ENCODE peak calls at places on chromosomes 3 and 15, in seven cellular contexts. One of them, this sample, is unnamed.

GRCh38 chr3:99659032-99659431 is 20.6 kb downstream of the COL8A1 start:
- DNase-seq in H1: no peak
- DNase-seq in neuronal stem cell: no peak
- DNase-seq in mesendoderm: no peak
- DNase-seq in mesenchymal stem cell: peak
- DNase-seq in trophoblast cell: peak
- DNase-seq in IMR-90: peak
- DNase-seq in this sample: no peak

GRCh38 chr3:175898194-175898593 is 1039.1 kb downstream of the NAALADL2 start:
- DNase-seq in trophoblast cell: peak
- DNase-seq in H1: no peak
- DNase-seq in mesenchymal stem cell: no peak
- DNase-seq in mesendoderm: no peak
- DNase-seq in neuronal stem cell: no peak
- DNase-seq in IMR-90: no peak
- DNase-seq in this sample: no peak

GRCh38 chr3:71311320-71312046 is 272.0 kb downstream of the FOXP1 start:
- DNase-seq in IMR-90: no peak
- DNase-seq in mesenchymal stem cell: no peak
- DNase-seq in trophoblast cell: no peak
- DNase-seq in neuronal stem cell: no peak
- DNase-seq in mesendoderm: no peak
- DNase-seq in H1: no peak
- DNase-seq in this sample: no peak

GRCh38 chr15:23035964-23036566 is 3.3 kb downstream of the TUBGCP5 start:
- DNase-seq in trophoblast cell: peak
- DNase-seq in neuronal stem cell: peak
- DNase-seq in mesendoderm: peak
- DNase-seq in mesenchymal stem cell: peak
- DNase-seq in H1: peak
- DNase-seq in IMR-90: peak
- DNase-seq in this sample: peak

GRCh38 chr3:17969985-17970568 is 227.6 kb upstream of the TBC1D5 start:
- DNase-seq in H1: no peak
- DNase-seq in mesenchymal stem cell: no peak
- DNase-seq in trophoblast cell: no peak
- DNase-seq in IMR-90: no peak
- DNase-seq in mesendoderm: no peak
- DNase-seq in neuronal stem cell: no peak
- DNase-seq in this sample: no peak

GRCh38 chr3:43506644-43507043 is 115.2 kb downstream of the ANO10 start:
- DNase-seq in mesenchymal stem cell: no peak
- DNase-seq in H1: no peak
- DNase-seq in IMR-90: no peak
- DNase-seq in neuronal stem cell: no peak
- DNase-seq in trophoblast cell: no peak
- DNase-seq in mesendoderm: no peak
- DNase-seq in this sample: no peak

GRCh38 chr15:38690737-38691332 is 126.2 kb upstream of the RASGRP1 start:
- DNase-seq in neuronal stem cell: peak
- DNase-seq in trophoblast cell: peak
- DNase-seq in mesenchymal stem cell: peak
- DNase-seq in IMR-90: peak
- DNase-seq in H1: peak
- DNase-seq in mesendoderm: peak
- DNase-seq in this sample: peak

GRCh38 chr15:60963557-60963956 is 265.5 kb downstream of the RORA start:
- DNase-seq in trophoblast cell: no peak
- DNase-seq in IMR-90: no peak
- DNase-seq in mesenchymal stem cell: no peak
- DNase-seq in H1: no peak
- DNase-seq in mesendoderm: no peak
- DNase-seq in neuronal stem cell: no peak
- DNase-seq in this sample: no peak

GRCh38 chr3:146543461-146544012 is 870 bp downstream of the PLSCR1 start:
- DNase-seq in IMR-90: peak
- DNase-seq in H1: no peak
- DNase-seq in trophoblast cell: peak
- DNase-seq in mesenchymal stem cell: peak
- DNase-seq in mesendoderm: no peak
- DNase-seq in neuronal stem cell: no peak
- DNase-seq in this sample: no peak

GRCh38 chr15:78204351-78205309 is 29.7 kb downstream of the ACSBG1 start:
- DNase-seq in mesendoderm: no peak
- DNase-seq in mesenchymal stem cell: peak
- DNase-seq in trophoblast cell: no peak
- DNase-seq in H1: peak
- DNase-seq in neuronal stem cell: no peak
- DNase-seq in IMR-90: no peak
- DNase-seq in this sample: peak

GRCh38 chr3:59364471-59364870 is 314.6 kb upstream of the CFAP20DC start:
- DNase-seq in IMR-90: peak
- DNase-seq in neuronal stem cell: no peak
- DNase-seq in H1: no peak
- DNase-seq in mesenchymal stem cell: peak
- DNase-seq in mesendoderm: no peak
- DNase-seq in trophoblast cell: no peak
- DNase-seq in this sample: no peak

GRCh38 chr3:109930592-109930991 is 593.2 kb upstream of the DPPA4 start:
- DNase-seq in trophoblast cell: no peak
- DNase-seq in mesenchymal stem cell: no peak
- DNase-seq in H1: no peak
- DNase-seq in mesendoderm: no peak
- DNase-seq in IMR-90: no peak
- DNase-seq in neuronal stem cell: no peak
- DNase-seq in this sample: no peak

GRCh38 chr3:67765575-67765974 is 111.2 kb upstream of the SUCLG2 start:
- DNase-seq in mesendoderm: no peak
- DNase-seq in H1: no peak
- DNase-seq in trophoblast cell: no peak
- DNase-seq in neuronal stem cell: no peak
- DNase-seq in IMR-90: peak
- DNase-seq in mesenchymal stem cell: peak
- DNase-seq in this sample: no peak

GRCh38 chr15:48361690-48362089 is 30.5 kb downstream of the DUT start:
- DNase-seq in H1: no peak
- DNase-seq in trophoblast cell: no peak
- DNase-seq in mesendoderm: no peak
- DNase-seq in neuronal stem cell: no peak
- DNase-seq in mesenchymal stem cell: no peak
- DNase-seq in IMR-90: peak
- DNase-seq in this sample: no peak

GRCh38 chr15:73081321-73081958 is 29.2 kb downstream of the NEO1 start:
- DNase-seq in trophoblast cell: peak
- DNase-seq in neuronal stem cell: peak
- DNase-seq in IMR-90: peak
- DNase-seq in mesendoderm: peak
- DNase-seq in H1: no peak
- DNase-seq in mesenchymal stem cell: peak
- DNase-seq in this sample: no peak

GRCh38 chr3:112334709-112335108 is 1.8 kb downstream of the CD200 start:
- DNase-seq in H1: no peak
- DNase-seq in trophoblast cell: no peak
- DNase-seq in mesendoderm: no peak
- DNase-seq in IMR-90: no peak
- DNase-seq in mesenchymal stem cell: no peak
- DNase-seq in neuronal stem cell: no peak
- DNase-seq in this sample: no peak

GRCh38 chr3:188559069-188559410 is 405.1 kb downstream of the LPP start:
- DNase-seq in H1: no peak
- DNase-seq in mesendoderm: no peak
- DNase-seq in trophoblast cell: no peak
- DNase-seq in mesenchymal stem cell: no peak
- DNase-seq in IMR-90: no peak
- DNase-seq in neuronal stem cell: no peak
- DNase-seq in this sample: no peak

GRCh38 chr3:193782280-193782654 is 189.3 kb downstream of the OPA1 start:
- DNase-seq in mesenchymal stem cell: peak
- DNase-seq in trophoblast cell: peak
- DNase-seq in H1: no peak
- DNase-seq in IMR-90: no peak
- DNase-seq in mesendoderm: peak
- DNase-seq in neuronal stem cell: no peak
- DNase-seq in this sample: peak

GRCh38 chr15:80836223-80836622 is 57.1 kb downstream of the CEMIP start:
- DNase-seq in trophoblast cell: peak
- DNase-seq in IMR-90: no peak
- DNase-seq in neuronal stem cell: no peak
- DNase-seq in mesenchymal stem cell: no peak
- DNase-seq in H1: no peak
- DNase-seq in mesendoderm: no peak
- DNase-seq in this sample: no peak

GRCh38 chr3:190537131-190537530 is 23.2 kb downstream of the IL1RAP start:
- DNase-seq in IMR-90: no peak
- DNase-seq in mesendoderm: no peak
- DNase-seq in H1: no peak
- DNase-seq in neuronal stem cell: no peak
- DNase-seq in mesenchymal stem cell: no peak
- DNase-seq in trophoblast cell: no peak
- DNase-seq in this sample: no peak
- H3K4me2 ChIP-seq in IMR-90: no peak
- H3K4me2 ChIP-seq in mesendoderm: no peak
- H3K4me2 ChIP-seq in H1: no peak
- H3K4me2 ChIP-seq in neuronal stem cell: no peak
- H3K4me2 ChIP-seq in mesenchymal stem cell: no peak
- H3K4me2 ChIP-seq in trophoblast cell: no peak
- H3K4me2 ChIP-seq in this sample: no peak

GRCh38 chr3:15977089-15977488 is 179.3 kb upstream of the ANKRD28 start:
- DNase-seq in IMR-90: no peak
- DNase-seq in neuronal stem cell: no peak
- DNase-seq in mesenchymal stem cell: no peak
- DNase-seq in H1: no peak
- DNase-seq in mesendoderm: no peak
- DNase-seq in trophoblast cell: no peak
- DNase-seq in this sample: no peak
- H3K18ac ChIP-seq in IMR-90: peak
- H3K18ac ChIP-seq in neuronal stem cell: no peak
- H3K18ac ChIP-seq in mesenchymal stem cell: no peak
- H3K18ac ChIP-seq in H1: no peak
- H3K18ac ChIP-seq in mesendoderm: no peak
- H3K18ac ChIP-seq in trophoblast cell: no peak
- H3K18ac ChIP-seq in this sample: no peak

DNA sequence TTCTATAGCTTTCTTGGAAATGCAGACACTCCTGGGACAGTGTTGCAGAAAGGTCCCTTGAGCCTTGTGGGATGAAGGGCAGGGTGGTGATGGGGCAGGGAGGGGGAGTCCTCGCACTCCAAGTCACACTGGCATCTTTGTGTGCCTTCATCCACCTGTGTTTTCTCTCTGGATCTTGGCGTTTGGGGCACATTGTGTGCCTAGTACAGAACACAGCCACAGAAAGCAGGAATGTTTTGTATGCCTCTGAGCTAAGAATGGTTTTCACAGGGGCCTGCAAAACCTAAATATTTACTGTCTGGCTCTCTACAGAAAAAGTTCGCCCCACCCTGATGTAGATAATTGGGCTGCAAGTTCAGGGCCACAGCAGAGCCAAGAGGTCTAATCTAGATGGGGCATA is 5.7 kb downstream of the MYZAP start:
- DNase-seq in trophoblast cell: no peak
- DNase-seq in mesendoderm: no peak
- DNase-seq in neuronal stem cell: no peak
- DNase-seq in mesenchymal stem cell: no peak
- DNase-seq in IMR-90: no peak
- DNase-seq in H1: no peak
- DNase-seq in this sample: no peak
- H3K4me2 ChIP-seq in trophoblast cell: no peak
- H3K4me2 ChIP-seq in mesendoderm: no peak
- H3K4me2 ChIP-seq in neuronal stem cell: no peak
- H3K4me2 ChIP-seq in mesenchymal stem cell: no peak
- H3K4me2 ChIP-seq in IMR-90: no peak
- H3K4me2 ChIP-seq in H1: no peak
- H3K4me2 ChIP-seq in this sample: no peak

GRCh38 chr3:125002834-125003368 is 52.9 kb downstream of the HEG1 start:
- DNase-seq in IMR-90: no peak
- DNase-seq in mesendoderm: no peak
- DNase-seq in mesenchymal stem cell: no peak
- DNase-seq in neuronal stem cell: no peak
- DNase-seq in H1: no peak
- DNase-seq in trophoblast cell: no peak
- DNase-seq in this sample: no peak
- H3K18ac ChIP-seq in IMR-90: no peak
- H3K18ac ChIP-seq in mesendoderm: no peak
- H3K18ac ChIP-seq in mesenchymal stem cell: no peak
- H3K18ac ChIP-seq in neuronal stem cell: no peak
- H3K18ac ChIP-seq in H1: no peak
- H3K18ac ChIP-seq in trophoblast cell: no peak
- H3K18ac ChIP-seq in this sample: no peak

DNA sequence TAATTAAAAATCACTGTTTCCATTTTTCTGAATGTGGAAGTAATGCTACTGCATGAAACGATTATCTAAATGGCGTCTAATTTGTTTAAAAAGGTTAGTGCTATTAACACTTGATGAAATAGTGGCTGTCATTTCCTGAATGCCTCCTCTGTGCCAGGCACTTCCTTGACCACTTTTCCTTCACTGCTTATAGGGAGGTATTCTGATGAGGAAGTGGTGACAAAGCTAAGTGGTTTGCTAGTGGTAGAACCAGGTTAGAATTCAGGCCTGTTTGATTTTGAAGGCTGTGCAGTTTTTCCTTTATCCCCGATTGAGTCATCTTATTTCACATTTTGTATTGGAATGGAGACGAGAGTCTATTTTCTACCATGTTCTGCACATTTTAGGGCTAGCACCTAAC is 119.0 kb downstream of the USP13 start:
- DNase-seq in mesendoderm: peak
- DNase-seq in neuronal stem cell: no peak
- DNase-seq in H1: no peak
- DNase-seq in mesenchymal stem cell: no peak
- DNase-seq in IMR-90: no peak
- DNase-seq in trophoblast cell: no peak
- DNase-seq in this sample: no peak
- H3K4me2 ChIP-seq in mesendoderm: no peak
- H3K4me2 ChIP-seq in neuronal stem cell: no peak
- H3K4me2 ChIP-seq in H1: peak
- H3K4me2 ChIP-seq in mesenchymal stem cell: no peak
- H3K4me2 ChIP-seq in IMR-90: no peak
- H3K4me2 ChIP-seq in trophoblast cell: no peak
- H3K4me2 ChIP-seq in this sample: no peak

GRCh38 chr15:37140531-37141053 is 40.2 kb upstream of the MEIS2 start:
- DNase-seq in mesenchymal stem cell: no peak
- DNase-seq in mesendoderm: no peak
- DNase-seq in H1: no peak
- DNase-seq in neuronal stem cell: no peak
- DNase-seq in IMR-90: peak
- DNase-seq in trophoblast cell: peak
- DNase-seq in this sample: no peak

GRCh38 chr15:37148714-37149113 is 48.4 kb upstream of the MEIS2 start:
- DNase-seq in IMR-90: no peak
- DNase-seq in mesendoderm: no peak
- DNase-seq in neuronal stem cell: no peak
- DNase-seq in trophoblast cell: no peak
- DNase-seq in mesenchymal stem cell: no peak
- DNase-seq in H1: no peak
- DNase-seq in this sample: no peak

GRCh38 chr15:37138586-37138985 is 38.2 kb upstream of the MEIS2 start:
- DNase-seq in mesenchymal stem cell: no peak
- DNase-seq in neuronal stem cell: no peak
- DNase-seq in mesendoderm: no peak
- DNase-seq in trophoblast cell: no peak
- DNase-seq in H1: no peak
- DNase-seq in IMR-90: no peak
- DNase-seq in this sample: no peak

GRCh38 chr15:37142371-37142770 is 42.0 kb upstream of the MEIS2 start:
- DNase-seq in H1: no peak
- DNase-seq in mesendoderm: no peak
- DNase-seq in IMR-90: no peak
- DNase-seq in neuronal stem cell: no peak
- DNase-seq in mesenchymal stem cell: no peak
- DNase-seq in trophoblast cell: no peak
- DNase-seq in this sample: no peak

GRCh38 chr15:37143351-37143750 is 43.0 kb upstream of the MEIS2 start:
- DNase-seq in trophoblast cell: peak
- DNase-seq in neuronal stem cell: no peak
- DNase-seq in IMR-90: no peak
- DNase-seq in H1: no peak
- DNase-seq in mesenchymal stem cell: no peak
- DNase-seq in mesendoderm: peak
- DNase-seq in this sample: no peak
- H3K18ac ChIP-seq in trophoblast cell: no peak
- H3K18ac ChIP-seq in neuronal stem cell: no peak
- H3K18ac ChIP-seq in IMR-90: no peak
- H3K18ac ChIP-seq in H1: no peak
- H3K18ac ChIP-seq in mesenchymal stem cell: no peak
- H3K18ac ChIP-seq in mesendoderm: no peak
- H3K18ac ChIP-seq in this sample: no peak

This sample was measured in H9.